ENCODE peak calls at places on chromosomes 16 and 17, in five cellular contexts. O is Karpas-422, M is retina, T is SIG-M5, V is sigmoid colon. A is an unnamed sample.

GRCh38 chr16:66189951-66190350 is 176.5 kb upstream of the CDH5 start:
- DNase-seq in O (no peak), M (no peak), T (no peak), V (no peak), A (no peak)

GRCh38 chr16:81808933-81809480 is 29.9 kb downstream of the PLCG2 start:
- DNase-seq in O (peak; percentile 93), M (no peak), T (no peak), V (no peak), A (no peak)

GRCh38 chr17:75181608-75182318 is 996 bp downstream of the SUMO2 start:
- DNase-seq in O (peak; percentile 76), M (no peak), T (no peak), V (no peak), A (no peak)

GRCh38 chr16:74731853-74732477 is 31.3 kb upstream of the MLKL start:
- DNase-seq in O (no peak), M (no peak), T (no peak), V (no peak), A (no peak)

GRCh38 chr17:81601525-81602120 is 35.3 kb downstream of the NPLOC4 start:
- DNase-seq in O (peak; percentile 90), M (peak; percentile 76), T (no peak), V (no peak), A (no peak)

GRCh38 chr17:76640550-76641380 is 2.8 kb downstream of the ST6GALNAC1 start:
- DNase-seq in O (no peak), M (no peak), T (no peak), V (no peak), A (no peak)

GRCh38 chr16:6946106-6946505 is 386.5 kb upstream of the RBFOX1 start:
- DNase-seq in O (no peak), M (no peak), T (no peak), V (no peak), A (no peak)

GRCh38 chr16:3086596-3087242 is 12.4 kb downstream of the ZSCAN10 start:
- DNase-seq in O (no peak), M (no peak), T (no peak), V (no peak), A (no peak)

GRCh38 chr17:64357191-64357981 is 33.3 kb downstream of the PECAM1 start:
- DNase-seq in O (no peak), M (peak; percentile 36), T (no peak), V (peak; percentile 91), A (no peak)

GRCh38 chr17:39867084-39867890 is 715 bp upstream of the ZPBP2 start:
- DNase-seq in O (no peak), M (peak; percentile 10), T (no peak), V (no peak), A (no peak)

GRCh38 chr16:4613636-4614570 is 785 bp downstream of the UBALD1 start:
- DNase-seq in O (peak; percentile 84), M (peak; percentile 64), T (no peak), V (peak; percentile 69), A (no peak)

A was measured in caudate nucleus.